ENCODE peak calls at places on chromosomes 5 and 9, in five cellular contexts. B, T, K, W and Y are unnamed samples.

GRCh38 chr5:179288809-179289185 is 56.5 kb downstream of the ADAMTS2 start:
- DNase-seq in B (peak; percentile 9), T (no peak), K (no peak), W (no peak), Y (no peak)

GRCh38 chr9:87290241-87290700 is 207.4 kb upstream of the DAPK1 start:
- DNase-seq in B (no peak), T (no peak), K (no peak), W (no peak), Y (no peak)

GRCh38 chr5:5419291-5420210 is 2.9 kb upstream of the ICE1 start:
- DNase-seq in B (no peak), T (no peak), K (peak; percentile 17), W (no peak), Y (no peak)

GRCh38 chr5:115366223-115366622 is 69.8 kb upstream of the CCDC112 start:
- DNase-seq in B (peak; percentile 22), T (no peak), K (peak; percentile 65), W (no peak), Y (no peak)

GRCh38 chr5:169812786-169813185 is 167.5 kb downstream of the INSYN2B start:
- DNase-seq in B (no peak), T (no peak), K (no peak), W (no peak), Y (no peak)

GRCh38 chr5:19865336-19866087 is 122.5 kb downstream of the CDH18 start:
- DNase-seq in B (no peak), T (no peak), K (no peak), W (no peak), Y (no peak)

GRCh38 chr9:14014209-14014608 is 299.7 kb downstream of the NFIB start:
- DNase-seq in B (no peak), T (no peak), K (no peak), W (no peak), Y (no peak)

GRCh38 chr5:44875661-44876250 is 67.0 kb downstream of the MRPS30 start:
- DNase-seq in B (no peak), T (no peak), K (no peak), W (no peak), Y (no peak)

GRCh38 chr5:137565450-137565849 is 66.3 kb upstream of the SPOCK1 start:
- DNase-seq in B (no peak), T (no peak), K (no peak), W (no peak), Y (no peak)

GRCh38 chr9:110260911-110261310 is 4.6 kb upstream of the TXN start:
- DNase-seq in B (no peak), T (no peak), K (no peak), W (no peak), Y (no peak)

GRCh38 chr9:5846080-5846479 is 13.2 kb upstream of the ERMP1 start:
- DNase-seq in B (no peak), T (no peak), K (peak; percentile 83), W (no peak), Y (no peak)

GRCh38 chr9:136604823-136605525 is 57.7 kb upstream of the EGFL7 start:
- DNase-seq in B (no peak), T (no peak), K (no peak), W (no peak), Y (no peak)

GRCh38 chr9:136606687-136607333 is 55.9 kb upstream of the EGFL7 start:
- DNase-seq in B (no peak), T (no peak), K (no peak), W (no peak), Y (no peak)

GRCh38 chr9:136603901-136604816 is 58.3 kb upstream of the NOTCH1 start:
- DNase-seq in B (peak; percentile 41), T (no peak), K (no peak), W (no peak), Y (no peak)

GRCh38 chr9:136607334-136607919 is 55.3 kb upstream of the EGFL7 start:
- DNase-seq in B (no peak), T (no peak), K (no peak), W (no peak), Y (no peak)

DNA sequence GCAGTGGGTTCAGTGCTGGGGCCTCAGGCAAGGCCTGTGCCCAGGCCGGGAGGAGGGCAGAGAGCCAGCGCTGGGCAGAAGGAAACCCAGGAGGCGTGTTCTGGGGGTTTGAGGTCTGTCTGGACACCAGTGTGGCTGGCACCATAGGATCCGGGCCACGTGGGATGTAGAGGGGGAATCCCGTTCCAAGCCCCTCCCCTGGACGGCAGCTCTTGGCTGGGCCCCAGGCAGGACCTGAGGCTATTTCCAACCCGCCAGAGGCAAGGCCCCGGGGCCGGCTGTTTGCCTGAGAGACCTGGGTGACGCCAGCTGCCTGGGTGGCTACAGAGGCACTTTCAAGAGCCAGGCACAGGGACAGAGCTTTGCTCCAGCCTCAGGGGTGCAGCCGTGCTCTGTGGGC is 56.8 kb upstream of the EGFL7 start:
- DNase-seq in B (no peak), T (no peak), K (no peak), W (no peak), Y (no peak)
- H3K27ac ChIP-seq in B (no peak overlapping the region), T (peak overlapping the region; percentile 33), K (no peak overlapping the region), W (no peak overlapping the region), Y (no peak overlapping the region)

GRCh38 chr9:40913096-40913719 is 215.3 kb downstream of the FOXD4L6 start:
- DNase-seq in B (no peak), T (no peak), K (no peak), W (no peak), Y (no peak)
- H3K9me3 ChIP-seq in B (peaks cover 84% of the 10 kb centered on the region), T (peaks cover 14% of the 10 kb centered on the region), K (peaks cover 33% of the 10 kb centered on the region), W (peaks cover 76% of the 10 kb centered on the region), Y (no peaks in the 10 kb centered on the region)

GRCh38 chr9:111898331-111899096 is 1.9 kb downstream of the UGCG start:
- DNase-seq in B (no peak), T (no peak), K (no peak), W (no peak), Y (no peak)
- H3K27ac ChIP-seq in B (peak overlapping the region; percentile 92), T (peak overlapping the region; percentile 92), K (no peak overlapping the region), W (no peak overlapping the region), Y (peak overlapping the region; percentile 95)

GRCh38 chr5:141389153-141390042 is 1.9 kb downstream of the PCDHGB4 start:
- DNase-seq in B (no peak), T (no peak), K (no peak), W (no peak), Y (no peak)
- H3K9me3 ChIP-seq in B (no peaks in the 10 kb centered on the region), T (peaks cover 40% of the 10 kb centered on the region), K (peaks cover 6% of the 10 kb centered on the region), W (peaks cover 70% of the 10 kb centered on the region), Y (no peaks in the 10 kb centered on the region)

DNA sequence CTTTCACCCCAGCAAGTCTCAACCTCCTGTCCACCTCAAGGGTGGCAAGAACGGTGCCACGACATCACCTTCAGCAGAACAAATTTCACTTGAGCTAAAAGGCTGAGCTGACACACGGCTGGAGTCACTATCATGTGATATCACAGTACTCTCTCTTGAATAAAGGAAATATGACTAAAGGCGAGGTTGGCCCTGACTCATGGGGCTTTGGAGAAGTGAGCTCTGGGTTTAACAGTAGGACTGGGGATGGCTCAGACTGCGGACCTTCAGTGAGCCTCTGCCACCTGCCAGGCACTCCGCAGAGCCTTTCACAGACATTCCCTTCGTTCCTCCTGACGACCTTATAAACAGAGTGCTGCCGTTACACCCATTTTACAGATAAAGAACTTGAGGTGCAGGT is 25.0 kb downstream of the SHC3 start:
- DNase-seq in B (peak; percentile 19), T (no peak), K (no peak), W (no peak), Y (no peak)
- H3K27ac ChIP-seq in B (no peak overlapping the region), T (no peak overlapping the region), K (no peak overlapping the region), W (no peak overlapping the region), Y (no peak overlapping the region)

DNA sequence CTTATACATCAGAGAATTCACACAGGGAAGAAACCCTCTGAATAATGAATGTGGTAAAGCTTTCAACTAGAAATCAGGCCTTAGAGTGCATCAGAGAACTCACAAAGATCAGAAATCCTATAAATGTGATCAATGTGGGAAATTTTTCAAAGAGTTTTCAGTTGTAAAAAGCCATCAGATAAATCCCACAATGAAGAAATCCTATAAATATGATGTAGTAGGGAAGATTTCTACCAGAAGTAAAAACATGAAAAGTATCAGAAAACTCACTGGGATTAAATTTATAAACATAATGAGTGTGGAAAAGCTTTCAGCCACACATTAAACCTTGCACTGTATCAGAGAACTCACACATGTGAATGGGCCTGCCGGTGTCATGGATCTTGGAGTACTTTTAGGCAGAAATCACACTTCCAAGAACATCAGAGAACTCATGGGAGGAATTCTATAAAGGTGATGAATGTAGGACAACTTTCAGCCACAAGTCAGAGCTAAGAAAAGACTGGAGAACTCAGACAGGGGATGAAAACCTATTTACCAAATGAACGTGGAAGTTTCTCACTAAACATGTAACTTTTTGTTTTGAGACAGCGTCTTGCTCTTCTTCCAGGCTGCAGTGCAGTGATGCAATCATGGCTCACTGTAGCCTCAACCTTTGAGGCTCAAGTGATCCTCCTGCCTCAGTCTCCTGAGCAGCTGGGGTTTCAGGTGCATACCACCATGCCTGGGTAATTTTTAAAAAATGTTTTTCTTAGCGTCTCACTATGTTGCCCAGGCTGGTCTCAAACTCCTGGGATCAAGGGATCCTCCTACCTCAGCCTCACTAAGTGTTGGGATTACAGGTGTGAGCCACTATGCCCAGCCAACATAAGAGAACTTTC is 39.5 kb downstream of the ZNF510 start:
- DNase-seq in B (no peak), T (no peak), K (no peak), W (no peak), Y (no peak)
- H3K9me3 ChIP-seq in B (peaks cover 75% of the 10 kb centered on the region), T (no peaks in the 10 kb centered on the region), K (peaks cover 42% of the 10 kb centered on the region), W (peaks cover 54% of the 10 kb centered on the region), Y (no peaks in the 10 kb centered on the region)

GRCh38 chr9:137055385-137056364 is 1.8 kb upstream of the ENTPD2 start:
- DNase-seq in B (peak; percentile 79), T (peak; percentile 99), K (no peak), W (no peak), Y (peak; percentile 64)

GRCh38 chr9:137056739-137057407 is 3.0 kb upstream of the ENTPD2 start:
- DNase-seq in B (no peak), T (no peak), K (no peak), W (no peak), Y (no peak)

GRCh38 chr9:137054932-137055384 is 1.1 kb upstream of the ENTPD2 start:
- DNase-seq in B (no peak), T (peak; percentile 49), K (no peak), W (no peak), Y (no peak)

GRCh38 chr9:137058651-137059234 is 4.9 kb upstream of the ENTPD2 start:
- DNase-seq in B (no peak), T (no peak), K (peak; percentile 65), W (no peak), Y (no peak)

GRCh38 chr9:137057545-137057944 is 3.7 kb upstream of the ENTPD2 start:
- DNase-seq in B (no peak), T (no peak), K (peak; percentile 38), W (no peak), Y (no peak)
- H3K27ac ChIP-seq in B (no peak overlapping the region), T (no peak overlapping the region), K (no peak overlapping the region), W (no peak overlapping the region), Y (peak overlapping the region; percentile 21)

DNA sequence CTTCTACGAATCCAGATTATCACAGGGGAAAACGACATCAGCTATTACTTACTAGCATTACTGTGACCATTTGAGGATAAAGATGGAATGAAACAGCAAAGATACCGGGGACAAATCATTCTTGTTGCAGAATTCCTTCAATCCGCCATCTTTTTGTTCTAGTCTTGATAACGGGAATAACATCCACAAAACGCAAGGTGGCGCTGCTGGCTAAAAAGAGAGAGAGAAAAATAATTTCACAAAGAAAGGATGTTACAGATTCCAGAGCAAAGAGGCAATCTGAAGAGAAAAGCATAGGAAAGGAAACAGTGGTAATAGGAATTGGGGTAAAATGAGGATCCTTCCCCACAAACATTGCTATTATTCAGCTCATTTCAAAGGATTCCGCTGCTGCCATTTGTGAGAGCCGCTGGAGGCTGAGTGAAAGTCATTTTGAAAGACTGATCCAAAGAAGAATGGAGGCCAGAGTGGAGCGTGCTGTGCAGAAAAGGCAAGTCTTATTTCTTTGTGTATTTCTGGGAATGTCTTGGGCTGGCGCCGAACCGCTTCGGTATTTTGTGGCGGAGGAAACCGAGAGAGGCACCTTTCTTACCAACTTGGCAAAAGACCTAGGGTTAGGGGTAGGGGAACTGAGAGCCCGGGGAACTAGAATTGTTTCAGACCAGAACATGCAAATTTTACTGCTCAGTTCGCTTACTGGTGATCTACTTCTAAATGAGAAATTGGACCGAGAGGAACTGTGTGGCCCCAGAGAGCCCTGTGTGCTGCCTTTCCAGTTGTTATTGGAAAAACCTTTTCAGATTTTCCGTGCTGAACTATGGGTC is at the start of gene PCDHB7:
- DNase-seq in B (no peak), T (no peak), K (peak; percentile 22), W (peak; percentile 11), Y (no peak)
- H3K9me3 ChIP-seq in B (peaks cover 2% of the 10 kb centered on the region), T (no peaks in the 10 kb centered on the region), K (peaks cover 6% of the 10 kb centered on the region), W (peaks cover 5% of the 10 kb centered on the region), Y (no peaks in the 10 kb centered on the region)